ENCODE peak calls at places on chromosome X, in eight cellular contexts. X, V, H, K, G, F, I and B are unnamed samples.

GRCh38 chrX:16462912-16463311 is 187.0 kb upstream of the S100G start:
- DNase-seq in X (no peak), V (no peak), H (no peak), K (peak), G (no peak), F (peak), I (no peak), B (no peak)

GRCh38 chrX:69032601-69033000 is 132.7 kb downstream of the PJA1 start:
- DNase-seq in X (no peak), V (no peak), H (no peak), K (peak), G (no peak), F (no peak), I (no peak), B (no peak)

GRCh38 chrX:375181-376036 is 11.3 kb downstream of the PPP2R3B start:
- DNase-seq in X (peak), V (no peak), H (no peak), K (no peak), G (no peak), F (no peak), I (peak), B (no peak)

GRCh38 chrX:69508610-69509009 is 4.5 kb downstream of the NALF2 start:
- DNase-seq in X (no peak), V (no peak), H (no peak), K (no peak), G (no peak), F (no peak), I (no peak), B (no peak)

GRCh38 chrX:47620303-47620685 is 637 bp upstream of the SYN1 start:
- DNase-seq in X (no peak), V (no peak), H (peak), K (no peak), G (no peak), F (no peak), I (no peak), B (no peak)

GRCh38 chrX:10484683-10485247 is 135.6 kb downstream of the MID1 start:
- DNase-seq in X (no peak), V (no peak), H (no peak), K (peak), G (no peak), F (no peak), I (no peak), B (no peak)

GRCh38 chrX:119784747-119785446 is 6.5 kb downstream of the RPL39 start:
- DNase-seq in X (no peak), V (peak), H (no peak), K (peak), G (no peak), F (peak), I (no peak), B (peak)

GRCh38 chrX:30513284-30513683 is 64.3 kb downstream of the TASL start:
- DNase-seq in X (peak), V (no peak), H (no peak), K (no peak), G (no peak), F (peak), I (no peak), B (no peak)

GRCh38 chrX:133350751-133351150 is 64.5 kb downstream of the GPC4 start:
- DNase-seq in X (no peak), V (peak), H (no peak), K (no peak), G (peak), F (peak), I (peak), B (no peak)

GRCh38 chrX:109632906-109633504 is 8.0 kb upstream of the KCNE5 start:
- DNase-seq in X (peak), V (no peak), H (no peak), K (peak), G (no peak), F (peak), I (no peak), B (no peak)

GRCh38 chrX:41616935-41617334 is 71.8 kb upstream of the GPR34 start:
- DNase-seq in X (peak), V (no peak), H (no peak), K (no peak), G (no peak), F (no peak), I (no peak), B (no peak)

GRCh38 chrX:54894159-54894558 is 26.5 kb upstream of the TRO start:
- DNase-seq in X (no peak), V (no peak), H (no peak), K (no peak), G (no peak), F (no peak), I (no peak), B (no peak)

GRCh38 chrX:50988649-50989048 is 78.1 kb downstream of the BMP15 start:
- DNase-seq in X (peak), V (peak), H (no peak), K (peak), G (peak), F (peak), I (no peak), B (no peak)

GRCh38 chrX:134792077-134792476 is 133.8 kb upstream of the PLAC1 start:
- DNase-seq in X (no peak), V (no peak), H (no peak), K (peak), G (no peak), F (no peak), I (no peak), B (no peak)

GRCh38 chrX:56812515-56813105 is 83.6 kb downstream of the NBDY start:
- DNase-seq in X (no peak), V (no peak), H (peak), K (no peak), G (no peak), F (peak), I (no peak), B (no peak)

GRCh38 chrX:48003758-48004457 is at the start of gene ZNF182:
- DNase-seq in X (peak), V (peak), H (peak), K (peak), G (peak), F (peak), I (peak), B (peak)

GRCh38 chrX:151680805-151681204 is 14.5 kb upstream of the PRRG3 start:
- DNase-seq in X (peak), V (peak), H (no peak), K (peak), G (peak), F (peak), I (no peak), B (peak)

GRCh38 chrX:83819304-83819703 is 41.6 kb upstream of the CYLC1 start:
- DNase-seq in X (no peak), V (no peak), H (no peak), K (no peak), G (no peak), F (no peak), I (no peak), B (no peak)

GRCh38 chrX:77617206-77617605 is 168.8 kb downstream of the ATRX start:
- DNase-seq in X (no peak), V (no peak), H (no peak), K (no peak), G (no peak), F (no peak), I (no peak), B (no peak)

GRCh38 chrX:10173331-10173900 is 16.6 kb downstream of the CLCN4 start:
- DNase-seq in X (peak), V (no peak), H (no peak), K (peak), G (peak), F (peak), I (peak), B (no peak)

GRCh38 chrX:13491061-13491460 is 78.3 kb upstream of the EGFL6 start:
- DNase-seq in X (no peak), V (no peak), H (no peak), K (no peak), G (no peak), F (no peak), I (no peak), B (no peak)

GRCh38 chrX:23742174-23742692 is 843 bp downstream of the ACOT9 start:
- DNase-seq in X (peak), V (no peak), H (peak), K (peak), G (peak), F (peak), I (peak), B (peak)

GRCh38 chrX:39416547-39417262 is 615.4 kb downstream of the MID1IP1 start:
- DNase-seq in X (no peak), V (no peak), H (no peak), K (no peak), G (no peak), F (no peak), I (no peak), B (no peak)

GRCh38 chrX:124098089-124098488 is 136.6 kb downstream of the STAG2 start:
- DNase-seq in X (no peak), V (no peak), H (no peak), K (peak), G (no peak), F (peak), I (no peak), B (no peak)

GRCh38 chrX:134173541-134174272 is 63.3 kb upstream of the CCDC160 start:
- DNase-seq in X (peak), V (no peak), H (no peak), K (no peak), G (no peak), F (no peak), I (no peak), B (no peak)

GRCh38 chrX:24955372-24955771 is 60.4 kb downstream of the ARX start:
- DNase-seq in X (no peak), V (no peak), H (no peak), K (no peak), G (no peak), F (no peak), I (no peak), B (no peak)

GRCh38 chrX:44157293-44157692 is 184.1 kb upstream of the NDP start:
- DNase-seq in X (no peak), V (no peak), H (no peak), K (no peak), G (no peak), F (no peak), I (no peak), B (no peak)

GRCh38 chrX:23008431-23009099 is 8.8 kb downstream of the DDX53 start:
- DNase-seq in X (peak), V (no peak), H (no peak), K (peak), G (no peak), F (peak), I (no peak), B (no peak)

GRCh38 chrX:45715787-45716186 is 515.1 kb upstream of the DIPK2B start:
- DNase-seq in X (no peak), V (no peak), H (no peak), K (peak), G (no peak), F (no peak), I (no peak), B (no peak)

GRCh38 chrX:12360991-12361598 is 222.8 kb downstream of the FRMPD4 start:
- DNase-seq in X (no peak), V (no peak), H (no peak), K (peak), G (no peak), F (peak), I (no peak), B (no peak)

GRCh38 chrX:49072712-49073095 is 1.1 kb downstream of the PRAF2 start:
- DNase-seq in X (peak), V (no peak), H (no peak), K (no peak), G (no peak), F (no peak), I (no peak), B (no peak)
- H3K4me3 ChIP-seq in X (peak), V (no peak), H (peak), K (peak), G (peak), F (peak), I (peak), B (no peak)

GRCh38 chrX:140765043-140765784 is 55.7 kb downstream of the LINC00632 start:
- DNase-seq in X (peak), V (no peak), H (no peak), K (peak), G (no peak), F (peak), I (no peak), B (no peak)
- H3K4me3 ChIP-seq in X (peak), V (no peak), H (peak), K (peak), G (peak), F (peak), I (peak), B (no peak)

DNA sequence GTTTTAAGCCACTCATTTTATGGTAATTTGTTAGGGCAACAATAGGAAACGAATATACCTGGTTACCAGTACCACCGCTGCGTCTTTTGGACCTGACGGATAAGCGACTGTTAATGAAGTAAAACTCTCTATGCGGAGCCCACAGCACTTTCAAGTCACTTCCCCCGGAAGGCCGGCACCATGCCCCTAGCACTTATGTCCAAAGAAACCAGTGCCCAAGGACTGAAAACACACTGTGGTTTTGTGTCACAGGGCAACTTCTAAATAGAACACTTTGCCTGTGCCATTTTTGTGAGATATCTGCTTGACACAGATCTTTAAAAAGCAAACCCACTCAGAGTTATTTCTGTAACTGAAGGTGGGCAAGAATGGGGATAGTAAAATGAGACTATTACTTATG is 22.7 kb downstream of the SH3KBP1 start:
- DNase-seq in X (no peak), V (no peak), H (no peak), K (no peak), G (no peak), F (no peak), I (no peak), B (no peak)
- H3K4me3 ChIP-seq in X (no peak), V (no peak), H (no peak), K (no peak), G (no peak), F (no peak), I (no peak), B (peak)

GRCh38 chrX:154373340-154374306 is 811 bp downstream of the FLNA start:
- DNase-seq in X (peak), V (peak), H (no peak), K (peak), G (peak), F (peak), I (peak), B (no peak)
- H3K4me3 ChIP-seq in X (peak), V (peak), H (peak), K (peak), G (peak), F (peak), I (peak), B (peak)